ENCODE peak calls at places on chromosomes 3 and 15, in six cellular contexts. One of them, this sample, is unnamed.

GRCh38 chr15:61668444-61668843 is 391.8 kb downstream of the VPS13C start:
- DNase-seq in uterus: no peak
- DNase-seq in brain microvascular endothelial cell: no peak
- DNase-seq in transverse colon: no peak
- DNase-seq in A673: no peak
- DNase-seq in WERI-Rb-1: no peak
- DNase-seq in this sample: no peak

GRCh38 chr3:100463002-100463401 is 29.4 kb upstream of the TMEM45A start:
- DNase-seq in WERI-Rb-1: peak; percentile 21
- DNase-seq in uterus: peak; percentile 45
- DNase-seq in transverse colon: no peak
- DNase-seq in A673: peak; percentile 76
- DNase-seq in brain microvascular endothelial cell: peak; percentile 57
- DNase-seq in this sample: peak; percentile 12

GRCh38 chr15:48384616-48385015 is 53.4 kb downstream of the DUT start:
- DNase-seq in uterus: no peak
- DNase-seq in transverse colon: no peak
- DNase-seq in WERI-Rb-1: no peak
- DNase-seq in A673: no peak
- DNase-seq in brain microvascular endothelial cell: no peak
- DNase-seq in this sample: no peak

GRCh38 chr15:58933311-58934113 is at the start of gene SLTM:
- DNase-seq in A673: peak; percentile 96
- DNase-seq in transverse colon: peak; percentile 95
- DNase-seq in brain microvascular endothelial cell: peak; percentile 89
- DNase-seq in WERI-Rb-1: peak; percentile 94
- DNase-seq in uterus: peak; percentile 91
- DNase-seq in this sample: peak; percentile 88

GRCh38 chr3:150721285-150722130 is 17.8 kb upstream of the ERICH6 start:
- DNase-seq in uterus: no peak
- DNase-seq in transverse colon: no peak
- DNase-seq in WERI-Rb-1: no peak
- DNase-seq in A673: peak; percentile 84
- DNase-seq in brain microvascular endothelial cell: peak; percentile 29
- DNase-seq in this sample: no peak

GRCh38 chr15:66560856-66561525 is 4.8 kb downstream of the LCTL start:
- DNase-seq in WERI-Rb-1: peak; percentile 70
- DNase-seq in brain microvascular endothelial cell: no peak
- DNase-seq in uterus: no peak
- DNase-seq in transverse colon: no peak
- DNase-seq in A673: no peak
- DNase-seq in this sample: no peak

GRCh38 chr3:12895391-12896205 is 54.2 kb upstream of the RPL32 start:
- DNase-seq in A673: no peak
- DNase-seq in WERI-Rb-1: peak; percentile 25
- DNase-seq in brain microvascular endothelial cell: no peak
- DNase-seq in uterus: no peak
- DNase-seq in transverse colon: no peak
- DNase-seq in this sample: no peak

GRCh38 chr3:171979081-171979480 is 60.3 kb upstream of the FNDC3B start:
- DNase-seq in transverse colon: no peak
- DNase-seq in brain microvascular endothelial cell: no peak
- DNase-seq in uterus: no peak
- DNase-seq in A673: no peak
- DNase-seq in WERI-Rb-1: no peak
- DNase-seq in this sample: no peak

GRCh38 chr15:53833134-53833624 is 73.7 kb upstream of the WDR72 start:
- DNase-seq in brain microvascular endothelial cell: peak; percentile 51
- DNase-seq in transverse colon: no peak
- DNase-seq in uterus: peak; percentile 15
- DNase-seq in A673: peak; percentile 1
- DNase-seq in WERI-Rb-1: no peak
- DNase-seq in this sample: no peak

GRCh38 chr3:31918179-31919165 is 62.6 kb downstream of the OSBPL10 start:
- DNase-seq in WERI-Rb-1: no peak
- DNase-seq in brain microvascular endothelial cell: no peak
- DNase-seq in transverse colon: no peak
- DNase-seq in uterus: no peak
- DNase-seq in A673: no peak
- DNase-seq in this sample: no peak

GRCh38 chr15:92049290-92050008 is 195.9 kb downstream of the SLCO3A1 start:
- DNase-seq in brain microvascular endothelial cell: no peak
- DNase-seq in A673: no peak
- DNase-seq in WERI-Rb-1: no peak
- DNase-seq in transverse colon: no peak
- DNase-seq in uterus: no peak
- DNase-seq in this sample: no peak

GRCh38 chr3:61821823-61822251 is 260.5 kb downstream of the PTPRG start:
- DNase-seq in WERI-Rb-1: peak; percentile 17
- DNase-seq in uterus: no peak
- DNase-seq in A673: peak; percentile 9
- DNase-seq in brain microvascular endothelial cell: no peak
- DNase-seq in transverse colon: no peak
- DNase-seq in this sample: no peak

GRCh38 chr3:197256836-197257444 is 41.5 kb downstream of the DLG1 start:
- DNase-seq in WERI-Rb-1: no peak
- DNase-seq in brain microvascular endothelial cell: peak; percentile 45
- DNase-seq in A673: peak; percentile 60
- DNase-seq in uterus: peak; percentile 32
- DNase-seq in transverse colon: peak; percentile 19
- DNase-seq in this sample: no peak

GRCh38 chr3:155217591-155217990 is 75.9 kb downstream of the STRIT1 start:
- DNase-seq in uterus: no peak
- DNase-seq in WERI-Rb-1: no peak
- DNase-seq in transverse colon: no peak
- DNase-seq in brain microvascular endothelial cell: peak; percentile 7
- DNase-seq in A673: no peak
- DNase-seq in this sample: no peak

GRCh38 chr15:100901702-100902435 is 17.3 kb upstream of the LRRK1 start:
- DNase-seq in A673: no peak
- DNase-seq in uterus: no peak
- DNase-seq in brain microvascular endothelial cell: no peak
- DNase-seq in WERI-Rb-1: no peak
- DNase-seq in transverse colon: no peak
- DNase-seq in this sample: no peak

GRCh38 chr15:91965501-91966180 is 112.1 kb downstream of the SLCO3A1 start:
- DNase-seq in uterus: no peak
- DNase-seq in transverse colon: no peak
- DNase-seq in A673: no peak
- DNase-seq in WERI-Rb-1: no peak
- DNase-seq in brain microvascular endothelial cell: no peak
- DNase-seq in this sample: no peak

GRCh38 chr15:28191832-28192231 is 92.7 kb upstream of the OCA2 start:
- DNase-seq in WERI-Rb-1: peak; percentile 46
- DNase-seq in brain microvascular endothelial cell: peak; percentile 66
- DNase-seq in uterus: no peak
- DNase-seq in A673: no peak
- DNase-seq in transverse colon: peak; percentile 17
- DNase-seq in this sample: peak; percentile 62

GRCh38 chr3:181738551-181738950 is 26.8 kb downstream of the SOX2 start:
- DNase-seq in A673: no peak
- DNase-seq in WERI-Rb-1: no peak
- DNase-seq in transverse colon: no peak
- DNase-seq in brain microvascular endothelial cell: no peak
- DNase-seq in uterus: no peak
- DNase-seq in this sample: no peak

GRCh38 chr3:189688296-189688695 is 57.1 kb downstream of the TP63 start:
- DNase-seq in A673: no peak
- DNase-seq in WERI-Rb-1: no peak
- DNase-seq in uterus: no peak
- DNase-seq in brain microvascular endothelial cell: no peak
- DNase-seq in transverse colon: no peak
- DNase-seq in this sample: no peak

GRCh38 chr3:183013857-183014256 is 33.5 kb upstream of the DCUN1D1 start:
- DNase-seq in A673: no peak
- DNase-seq in transverse colon: no peak
- DNase-seq in uterus: no peak
- DNase-seq in brain microvascular endothelial cell: no peak
- DNase-seq in WERI-Rb-1: no peak
- DNase-seq in this sample: no peak

GRCh38 chr3:124138148-124138547 is 146.2 kb upstream of the ROPN1 start:
- DNase-seq in A673: no peak
- DNase-seq in WERI-Rb-1: no peak
- DNase-seq in transverse colon: no peak
- DNase-seq in brain microvascular endothelial cell: no peak
- DNase-seq in uterus: no peak
- DNase-seq in this sample: no peak

GRCh38 chr3:72332036-72332435 is 516.2 kb downstream of the SHQ1 start:
- DNase-seq in uterus: no peak
- DNase-seq in brain microvascular endothelial cell: no peak
- DNase-seq in A673: no peak
- DNase-seq in WERI-Rb-1: no peak
- DNase-seq in transverse colon: no peak
- DNase-seq in this sample: no peak
- H3K4me3 ChIP-seq in uterus: no peak overlapping the region
- H3K4me3 ChIP-seq in brain microvascular endothelial cell: no peak overlapping the region
- H3K4me3 ChIP-seq in A673: no peak overlapping the region
- H3K4me3 ChIP-seq in WERI-Rb-1: no peak overlapping the region
- H3K4me3 ChIP-seq in transverse colon: no peak overlapping the region
- H3K4me3 ChIP-seq in this sample: no peak overlapping the region

GRCh38 chr3:128282392-128283196 is 129.3 kb downstream of the EEFSEC start:
- DNase-seq in uterus: peak; percentile 81
- DNase-seq in A673: peak; percentile 37
- DNase-seq in transverse colon: peak; percentile 21
- DNase-seq in brain microvascular endothelial cell: peak; percentile 11
- DNase-seq in WERI-Rb-1: no peak
- DNase-seq in this sample: no peak
- H3K27ac ChIP-seq in uterus: peak overlapping the region; percentile 70
- H3K27ac ChIP-seq in A673: no peak overlapping the region
- H3K27ac ChIP-seq in transverse colon: no peak overlapping the region
- H3K27ac ChIP-seq in brain microvascular endothelial cell: no peak overlapping the region
- H3K27ac ChIP-seq in WERI-Rb-1: no peak overlapping the region
- H3K27ac ChIP-seq in this sample: peak overlapping the region; percentile 41

GRCh38 chr3:63588897-63589296 is 63.6 kb upstream of the SNTN start:
- DNase-seq in uterus: no peak
- DNase-seq in A673: no peak
- DNase-seq in WERI-Rb-1: no peak
- DNase-seq in transverse colon: no peak
- DNase-seq in brain microvascular endothelial cell: no peak
- DNase-seq in this sample: no peak
- TF ChIP-seq CTCF in uterus: no peak
- TF ChIP-seq CTCF in A673: peak; percentile 9
- TF ChIP-seq CTCF in WERI-Rb-1: peak; percentile 19
- TF ChIP-seq CTCF in transverse colon: no peak
- TF ChIP-seq CTCF in brain microvascular endothelial cell: no peak
- TF ChIP-seq CTCF in this sample: no peak

DNA sequence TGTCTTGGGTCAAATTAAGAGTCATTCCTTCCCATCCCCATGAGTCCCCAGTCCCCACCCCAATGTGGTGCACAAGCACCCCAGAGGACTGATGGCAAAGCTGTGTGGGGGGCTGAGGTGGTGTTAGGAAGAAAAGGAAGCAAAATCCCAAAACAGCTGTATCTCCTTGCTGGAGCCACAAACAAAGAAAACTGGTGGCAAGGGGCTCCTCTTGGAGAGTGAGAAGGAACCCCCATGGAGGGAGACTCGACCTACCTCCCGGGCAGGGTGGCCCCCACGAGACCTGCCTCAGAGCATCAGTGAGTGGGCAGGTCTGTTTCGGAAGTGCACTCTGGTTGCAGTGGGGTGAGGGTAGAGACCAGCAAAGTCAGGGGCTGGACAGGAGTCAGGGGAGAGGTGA is 29.2 kb downstream of the PRR23E start:
- DNase-seq in brain microvascular endothelial cell: no peak
- DNase-seq in uterus: no peak
- DNase-seq in WERI-Rb-1: no peak
- DNase-seq in A673: no peak
- DNase-seq in transverse colon: no peak
- DNase-seq in this sample: no peak
- H3K4me3 ChIP-seq in brain microvascular endothelial cell: no peak overlapping the region
- H3K4me3 ChIP-seq in uterus: no peak overlapping the region
- H3K4me3 ChIP-seq in WERI-Rb-1: no peak overlapping the region
- H3K4me3 ChIP-seq in A673: no peak overlapping the region
- H3K4me3 ChIP-seq in transverse colon: no peak overlapping the region
- H3K4me3 ChIP-seq in this sample: no peak overlapping the region

GRCh38 chr3:11510001-11510760 is 133.5 kb downstream of the VGLL4 start:
- DNase-seq in A673: peak; percentile 29
- DNase-seq in transverse colon: no peak
- DNase-seq in uterus: peak; percentile 68
- DNase-seq in WERI-Rb-1: peak; percentile 65
- DNase-seq in brain microvascular endothelial cell: no peak
- DNase-seq in this sample: no peak
- H3K27ac ChIP-seq in A673: peak overlapping the region; percentile 71
- H3K27ac ChIP-seq in transverse colon: peak overlapping the region; percentile 79
- H3K27ac ChIP-seq in uterus: peak overlapping the region; percentile 98
- H3K27ac ChIP-seq in WERI-Rb-1: peak overlapping the region; percentile 75
- H3K27ac ChIP-seq in brain microvascular endothelial cell: peak overlapping the region; percentile 74
- H3K27ac ChIP-seq in this sample: peak overlapping the region; percentile 2

DNA sequence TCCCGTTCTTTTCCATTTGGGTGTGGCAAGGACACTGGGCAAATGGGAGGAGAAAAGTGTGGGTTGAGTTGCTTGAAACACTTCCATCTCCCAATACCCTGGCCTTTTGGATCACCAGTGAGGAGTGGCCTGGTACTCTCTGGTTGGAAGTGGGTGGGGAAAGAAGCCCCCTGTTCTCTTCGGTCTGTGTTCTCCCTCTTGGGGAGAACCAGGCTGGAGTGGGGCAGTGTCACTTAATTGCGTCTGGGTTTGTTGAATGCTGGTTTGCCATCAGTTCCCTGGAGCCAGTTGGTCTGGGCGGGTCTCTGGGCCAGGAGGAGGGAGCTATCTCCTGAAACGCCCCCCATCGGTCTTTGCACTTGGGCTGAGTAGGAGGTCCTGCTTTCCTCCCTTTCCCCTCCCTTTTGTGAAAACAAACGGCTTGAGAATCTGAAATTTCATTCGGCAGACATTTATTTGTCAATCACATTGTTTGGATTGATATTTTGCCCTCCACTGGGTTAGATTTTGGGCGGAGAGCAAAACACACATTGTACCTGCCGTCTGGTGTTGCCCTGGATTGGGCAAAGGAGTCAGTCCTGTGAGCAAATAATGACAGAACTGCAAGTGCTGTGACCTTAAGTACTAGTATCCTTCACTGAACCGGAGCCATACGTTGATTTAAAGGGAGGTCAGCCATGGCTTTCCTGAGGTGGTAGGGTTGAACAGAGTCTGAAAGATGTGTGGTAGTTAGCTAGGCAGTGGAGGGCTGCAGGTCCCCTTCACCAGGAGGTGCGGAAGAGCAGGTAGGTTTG is 1.6 kb downstream of the PDIA5 start:
- DNase-seq in WERI-Rb-1: peak; percentile 69
- DNase-seq in uterus: no peak
- DNase-seq in A673: no peak
- DNase-seq in brain microvascular endothelial cell: no peak
- DNase-seq in transverse colon: no peak
- DNase-seq in this sample: no peak
- TF ChIP-seq CTCF in WERI-Rb-1: no peak
- TF ChIP-seq CTCF in uterus: no peak
- TF ChIP-seq CTCF in A673: no peak
- TF ChIP-seq CTCF in brain microvascular endothelial cell: no peak
- TF ChIP-seq CTCF in transverse colon: no peak
- TF ChIP-seq CTCF in this sample: no peak

GRCh38 chr15:50044904-50045303 is 74.1 kb downstream of the ATP8B4 start:
- DNase-seq in brain microvascular endothelial cell: no peak
- DNase-seq in A673: no peak
- DNase-seq in transverse colon: no peak
- DNase-seq in uterus: no peak
- DNase-seq in WERI-Rb-1: no peak
- DNase-seq in this sample: no peak
- H3K4me3 ChIP-seq in brain microvascular endothelial cell: no peak overlapping the region
- H3K4me3 ChIP-seq in A673: no peak overlapping the region
- H3K4me3 ChIP-seq in transverse colon: no peak overlapping the region
- H3K4me3 ChIP-seq in uterus: no peak overlapping the region
- H3K4me3 ChIP-seq in WERI-Rb-1: no peak overlapping the region
- H3K4me3 ChIP-seq in this sample: no peak overlapping the region